ENCODE peak calls at places on chromosomes 5 and 9, in nine cellular contexts. X, M, C, H, V, N, K, I and O are unnamed samples.

GRCh38 chr5:114062940-114063867 is 298.7 kb upstream of the KCNN2 start:
- DNase-seq in X (no peak), M (no peak), C (no peak), H (no peak), V (peak; percentile 10), N (no peak), K (no peak), I (no peak), O (no peak)

GRCh38 chr9:17236147-17236546 is 101.3 kb downstream of the CNTLN start:
- DNase-seq in X (no peak), M (no peak), C (no peak), H (no peak), V (no peak), N (no peak), K (no peak), I (no peak), O (no peak)

GRCh38 chr9:13728917-13729811 is 449.7 kb upstream of the MPDZ start:
- DNase-seq in X (no peak), M (no peak), C (no peak), H (no peak), V (peak; percentile 29), N (no peak), K (no peak), I (no peak), O (no peak)

GRCh38 chr5:91474201-91474600 is 91.1 kb upstream of the ARRDC3 start:
- DNase-seq in X (no peak), M (no peak), C (no peak), H (no peak), V (no peak), N (no peak), K (no peak), I (no peak), O (no peak)

GRCh38 chr5:56569051-56569450 is 246.3 kb upstream of the MAP3K1 start:
- DNase-seq in X (no peak), M (no peak), C (no peak), H (no peak), V (no peak), N (no peak), K (no peak), I (no peak), O (no peak)

GRCh38 chr5:95043234-95043633 is 241.7 kb downstream of the MCTP1 start:
- DNase-seq in X (no peak), M (no peak), C (no peak), H (no peak), V (no peak), N (peak; percentile 1), K (no peak), I (no peak), O (no peak)

GRCh38 chr5:81971086-81971693 is 633 bp upstream of the ATG10 start:
- DNase-seq in X (no peak), M (no peak), C (no peak), H (no peak), V (peak; percentile 21), N (peak; percentile 42), K (no peak), I (no peak), O (no peak)

GRCh38 chr9:127149463-127150390 is 27.3 kb upstream of the ANGPTL2 start:
- DNase-seq in X (no peak), M (no peak), C (no peak), H (peak; percentile 7), V (no peak), N (no peak), K (peak; percentile 27), I (no peak), O (no peak)

GRCh38 chr5:905139-905642 is 12.5 kb downstream of the TRIP13 start:
- DNase-seq in X (no peak), M (no peak), C (no peak), H (no peak), V (no peak), N (no peak), K (no peak), I (no peak), O (no peak)

GRCh38 chr9:102456562-102456961 is 538.6 kb upstream of the CYLC2 start:
- DNase-seq in X (no peak), M (no peak), C (no peak), H (no peak), V (no peak), N (no peak), K (no peak), I (no peak), O (no peak)

GRCh38 chr5:115842089-115842881 is 550 bp downstream of the AP3S1 start:
- DNase-seq in X (no peak), M (no peak), C (no peak), H (peak; percentile 22), V (no peak), N (peak; percentile 48), K (no peak), I (peak; percentile 73), O (no peak)

GRCh38 chr5:54415896-54416640 is 39.4 kb upstream of the HSPB3 start:
- DNase-seq in X (no peak), M (no peak), C (no peak), H (no peak), V (peak; percentile 42), N (no peak), K (no peak), I (no peak), O (no peak)

GRCh38 chr5:176497852-176498251 is 39.4 kb downstream of the RNF44 start:
- DNase-seq in X (no peak), M (no peak), C (no peak), H (no peak), V (peak; percentile 19), N (no peak), K (no peak), I (no peak), O (no peak)

GRCh38 chr9:135135927-135136311 is 48.5 kb downstream of the OLFM1 start:
- DNase-seq in X (no peak), M (no peak), C (no peak), H (no peak), V (no peak), N (no peak), K (no peak), I (no peak), O (no peak)

GRCh38 chr5:93079046-93079445 is 502.0 kb downstream of the NR2F1-AS1 start:
- DNase-seq in X (no peak), M (no peak), C (no peak), H (no peak), V (no peak), N (no peak), K (no peak), I (no peak), O (no peak)

GRCh38 chr5:169731221-169731620 is 94.1 kb downstream of the DOCK2 start:
- DNase-seq in X (no peak), M (no peak), C (no peak), H (no peak), V (no peak), N (no peak), K (no peak), I (no peak), O (no peak)

GRCh38 chr9:15018238-15018637 is 108.0 kb upstream of the FREM1 start:
- DNase-seq in X (no peak), M (no peak), C (no peak), H (no peak), V (no peak), N (no peak), K (no peak), I (no peak), O (no peak)

GRCh38 chr9:106287108-106287631 is 575.8 kb upstream of the ZNF462 start:
- DNase-seq in X (no peak), M (peak; percentile 77), C (no peak), H (peak; percentile 15), V (no peak), N (no peak), K (no peak), I (no peak), O (no peak)

GRCh38 chr5:176865964-176866363 is 33.2 kb downstream of the HK3 start:
- DNase-seq in X (no peak), M (no peak), C (no peak), H (no peak), V (no peak), N (no peak), K (no peak), I (no peak), O (no peak)

GRCh38 chr9:128947423-128948310 is at the start of the genes DOLK and NUP188:
- DNase-seq in X (peak; percentile 95), M (peak; percentile 97), C (peak; percentile 93), H (peak; percentile 95), V (peak; percentile 89), N (peak; percentile 96), K (peak; percentile 97), I (peak; percentile 97), O (peak; percentile 98)
- TF ChIP-seq POLR2A in X (peak; percentile 95), M (peak; percentile 65), C (peak; percentile 86), H (peak; percentile 94), V (peak; percentile 94), N (peak; percentile 97), K (peak; percentile 87), I (peak; percentile 80), O (peak; percentile 82)

GRCh38 chr5:131928957-131929356 is 16.5 kb downstream of the MEIKIN start:
- DNase-seq in X (no peak), M (no peak), C (no peak), H (no peak), V (no peak), N (no peak), K (no peak), I (no peak), O (no peak)

GRCh38 chr5:131926168-131926567 is 19.3 kb downstream of the MEIKIN start:
- DNase-seq in X (no peak), M (no peak), C (no peak), H (no peak), V (no peak), N (no peak), K (no peak), I (no peak), O (no peak)
- H3K9me3 ChIP-seq in X (peaks cover 7% of the 10 kb centered on the region), M (peaks cover 21% of the 10 kb centered on the region), C (peaks cover 52% of the 10 kb centered on the region), H (no peaks in the 10 kb centered on the region), V (no peaks in the 10 kb centered on the region), N (peaks cover 4% of the 10 kb centered on the region), K (no peaks in the 10 kb centered on the region), I (peaks cover 21% of the 10 kb centered on the region), O (no peaks in the 10 kb centered on the region)

DNA sequence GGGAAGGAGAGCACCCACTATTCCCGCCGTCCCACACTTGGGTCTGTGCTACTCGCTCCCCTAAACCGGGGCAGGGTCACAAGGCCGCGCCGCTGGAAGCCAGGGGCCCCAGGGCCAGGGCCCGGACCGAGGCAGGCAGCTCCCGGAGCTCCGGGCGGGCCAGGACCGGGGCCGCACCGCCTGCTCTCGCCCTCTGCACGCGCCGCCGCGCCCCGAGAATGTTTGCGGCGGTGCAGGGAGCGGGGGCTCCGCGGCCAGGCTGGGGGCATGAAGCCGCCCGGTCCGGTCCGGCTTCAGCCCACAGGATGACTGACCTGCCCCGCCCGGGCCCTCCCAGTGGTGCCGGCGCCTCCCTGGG is 412 bp downstream of the CTSV start:
- DNase-seq in X (no peak), M (no peak), C (no peak), H (no peak), V (no peak), N (no peak), K (no peak), I (no peak), O (no peak)
- H3K27me3 ChIP-seq in X (peaks cover 17% of the 10 kb centered on the region), M (peaks cover 13% of the 10 kb centered on the region), C (peaks cover 4% of the 10 kb centered on the region), H (no peaks in the 10 kb centered on the region), V (peaks cover 10% of the 10 kb centered on the region), N (peaks cover 28% of the 10 kb centered on the region), K (no peaks in the 10 kb centered on the region), I (no peaks in the 10 kb centered on the region), O (peaks cover 7% of the 10 kb centered on the region)

GRCh38 chr5:131170540-131171275 is at the start of gene LYRM7:
- DNase-seq in X (peak; percentile 89), M (peak; percentile 99), C (peak; percentile 97), H (peak; percentile 98), V (peak; percentile 99), N (peak; percentile 99), K (peak; percentile 98), I (peak; percentile 97), O (peak; percentile 93)
- TF ChIP-seq POLR2A in X (peak; percentile 82), M (no peak), C (no peak), H (peak; percentile 50), V (peak; percentile 37), N (peak; percentile 87), K (peak; percentile 41), I (no peak), O (peak; percentile 63)